ENCODE peak calls at places on chromosomes 2 and 18, in seven cellular contexts. K is nephron progenitor cell; G is pulmonary artery endothelial cell; Q is right cardiac atrium; W is activated T-helper 1 cell treated with anti-CD3 and anti-CD28 coated beads, Interleukin-2, amount 50 U/mL, for 16 hours; U is right atrium auricular region; S is EL. Y is an unnamed sample.

GRCh38 chr2:240730506-240731326 is 39.0 kb downstream of the AQP12A start:
- DNase-seq in K (peak; percentile 61), G (no peak), Q (peak; percentile 40), W (no peak), U (no peak), S (no peak), Y (no peak)

GRCh38 chr2:224611938-224612337 is 26.8 kb upstream of the CUL3 start:
- DNase-seq in K (no peak), G (no peak), Q (no peak), W (no peak), U (no peak), S (no peak), Y (no peak)

GRCh38 chr18:23605941-23606340 is 19.6 kb upstream of the NPC1 start:
- DNase-seq in K (no peak), G (no peak), Q (no peak), W (no peak), U (peak; percentile 16), S (no peak), Y (no peak)

GRCh38 chr2:148244593-148245292 is 223.9 kb downstream of the MBD5 start:
- DNase-seq in K (no peak), G (no peak), Q (no peak), W (no peak), U (no peak), S (peak; percentile 73), Y (no peak)

GRCh38 chr18:46497129-46497528 is 159.9 kb downstream of the LOXHD1 start:
- DNase-seq in K (peak; percentile 91), G (no peak), Q (peak; percentile 68), W (no peak), U (no peak), S (peak; percentile 16), Y (no peak)

GRCh38 chr2:56713161-56713676 is 529.4 kb downstream of the CCDC85A start:
- DNase-seq in K (no peak), G (no peak), Q (no peak), W (no peak), U (no peak), S (peak; percentile 73), Y (no peak)

GRCh38 chr2:235129856-235130255 is 178.0 kb downstream of the SH3BP4 start:
- DNase-seq in K (no peak), G (no peak), Q (no peak), W (no peak), U (no peak), S (no peak), Y (no peak)

GRCh38 chr2:85504434-85505261 is 34.3 kb upstream of the MAT2A start:
- DNase-seq in K (no peak), G (peak; percentile 94), Q (no peak), W (no peak), U (peak; percentile 74), S (peak; percentile 98), Y (no peak)

GRCh38 chr2:98514879-98515570 is 70.4 kb downstream of the INPP4A start:
- DNase-seq in K (no peak), G (no peak), Q (no peak), W (no peak), U (no peak), S (peak; percentile 31), Y (no peak)

GRCh38 chr18:76709659-76710645 is 112.4 kb upstream of the ZNF236 start:
- DNase-seq in K (peak; percentile 71), G (no peak), Q (peak; percentile 87), W (peak; percentile 26), U (peak; percentile 80), S (peak; percentile 66), Y (peak; percentile 23)

GRCh38 chr2:224948859-224949258 is 93.4 kb downstream of the DOCK10 start:
- DNase-seq in K (no peak), G (peak; percentile 84), Q (no peak), W (no peak), U (no peak), S (peak; percentile 75), Y (no peak)

GRCh38 chr2:128321421-128321775 is 2.7 kb upstream of the HS6ST1 start:
- DNase-seq in K (no peak), G (no peak), Q (peak; percentile 68), W (no peak), U (peak; percentile 60), S (no peak), Y (peak; percentile 26)

GRCh38 chr2:156517419-156517818 is 81.2 kb downstream of the GPD2 start:
- DNase-seq in K (no peak), G (no peak), Q (no peak), W (no peak), U (no peak), S (no peak), Y (no peak)

GRCh38 chr18:68436485-68436884 is 278.4 kb downstream of the TMX3 start:
- DNase-seq in K (no peak), G (peak; percentile 26), Q (no peak), W (no peak), U (no peak), S (peak; percentile 68), Y (no peak)

GRCh38 chr2:129331638-129332037 is 647.8 kb upstream of the RAB6C start:
- DNase-seq in K (no peak), G (no peak), Q (no peak), W (no peak), U (no peak), S (no peak), Y (no peak)

GRCh38 chr18:22465859-22466602 is 48.3 kb upstream of the CTAGE1 start:
- DNase-seq in K (no peak), G (no peak), Q (peak; percentile 52), W (no peak), U (peak; percentile 84), S (peak; percentile 97), Y (peak; percentile 80)

GRCh38 chr2:218008060-218009040 is 5.6 kb upstream of the TNS1 start:
- DNase-seq in K (no peak), G (no peak), Q (no peak), W (no peak), U (no peak), S (peak; percentile 34), Y (no peak)

GRCh38 chr2:1993711-1994682 is 249.7 kb upstream of the PXDN start:
- DNase-seq in K (no peak), G (peak; percentile 88), Q (no peak), W (no peak), U (no peak), S (peak; percentile 85), Y (no peak)

GRCh38 chr18:23341383-23341782 is 111.7 kb upstream of the RIOK3 start:
- DNase-seq in K (no peak), G (no peak), Q (no peak), W (no peak), U (no peak), S (no peak), Y (no peak)

GRCh38 chr2:241633561-241633960 is 3.4 kb downstream of the THAP4 start:
- DNase-seq in K (no peak), G (no peak), Q (no peak), W (no peak), U (no peak), S (no peak), Y (no peak)

GRCh38 chr18:61209802-61210201 is 123.4 kb upstream of the CDH20 start:
- DNase-seq in K (no peak), G (no peak), Q (peak; percentile 53), W (no peak), U (no peak), S (no peak), Y (no peak)

GRCh38 chr18:49094979-49095632 is 144.3 kb upstream of the SMAD7 start:
- DNase-seq in K (no peak), G (no peak), Q (no peak), W (no peak), U (no peak), S (peak; percentile 83), Y (no peak)

GRCh38 chr18:58965930-58966662 is 101.4 kb downstream of the ZNF532 start:
- DNase-seq in K (no peak), G (no peak), Q (no peak), W (no peak), U (no peak), S (no peak), Y (no peak)

GRCh38 chr2:73089270-73090030 is 17.9 kb upstream of the SFXN5 start:
- DNase-seq in K (no peak), G (peak; percentile 60), Q (peak; percentile 75), W (no peak), U (peak; percentile 84), S (peak; percentile 98), Y (peak; percentile 73)

GRCh38 chr2:218671077-218671653 is 637 bp downstream of the RNF25 start:
- DNase-seq in K (no peak), G (no peak), Q (no peak), W (no peak), U (no peak), S (peak; percentile 41), Y (no peak)

GRCh38 chr2:27932396-27932795 is 41.9 kb downstream of the BABAM2 start:
- DNase-seq in K (no peak), G (no peak), Q (no peak), W (no peak), U (no peak), S (peak; percentile 69), Y (peak; percentile 31)

GRCh38 chr2:109722026-109722425 is 72.1 kb upstream of the RGPD5 start:
- DNase-seq in K (no peak), G (no peak), Q (peak; percentile 75), W (no peak), U (peak; percentile 56), S (no peak), Y (no peak)

GRCh38 chr18:35267161-35267651 is 22.8 kb downstream of the ZSCAN30 start:
- DNase-seq in K (no peak), G (no peak), Q (peak; percentile 93), W (peak; percentile 41), U (peak; percentile 81), S (no peak), Y (peak; percentile 84)

GRCh38 chr2:74576151-74576755 is 21.7 kb downstream of the DOK1 start:
- DNase-seq in K (no peak), G (no peak), Q (no peak), W (no peak), U (no peak), S (peak; percentile 85), Y (no peak)

GRCh38 chr2:50591642-50592041 is 440.3 kb downstream of the NRXN1 start:
- DNase-seq in K (no peak), G (no peak), Q (peak; percentile 86), W (no peak), U (peak; percentile 70), S (no peak), Y (no peak)

GRCh38 chr2:201496785-201497184 is 45.2 kb downstream of the STRADB start:
- DNase-seq in K (no peak), G (no peak), Q (no peak), W (no peak), U (no peak), S (no peak), Y (no peak)

GRCh38 chr2:11998218-11998617 is 251.8 kb downstream of the LPIN1 start:
- DNase-seq in K (no peak), G (peak; percentile 36), Q (no peak), W (no peak), U (no peak), S (peak; percentile 84), Y (no peak)

GRCh38 chr2:43609304-43609883 is 13.6 kb upstream of the THADA start:
- DNase-seq in K (peak; percentile 49), G (peak; percentile 3), Q (no peak), W (no peak), U (no peak), S (peak; percentile 59), Y (peak; percentile 56)

GRCh38 chr2:220064282-220065042 is 437.0 kb downstream of the SLC4A3 start:
- DNase-seq in K (no peak), G (no peak), Q (no peak), W (no peak), U (no peak), S (no peak), Y (no peak)

GRCh38 chr2:100244881-100245605 is 77.3 kb downstream of the LONRF2 start:
- DNase-seq in K (no peak), G (no peak), Q (no peak), W (no peak), U (no peak), S (peak; percentile 54), Y (no peak)

GRCh38 chr2:105546623-105546964 is 147.7 kb upstream of the FHL2 start:
- DNase-seq in K (no peak), G (no peak), Q (no peak), W (no peak), U (no peak), S (no peak), Y (no peak)

Y was measured in Caco-2.